ENCODE peak calls at places on chromosomes 12 and 14, in four cellular contexts. L is HepG2, A is HEK293T, I is WTC11. B is an unnamed sample.

GRCh38 chr12:2239376-2240010 is 186.7 kb downstream of the CACNA1C start:
- DNase-seq in L (no peak), A (no peak), I (no peak), B (no peak)

GRCh38 chr12:24447678-24448077 is 498.2 kb upstream of the SOX5 start:
- DNase-seq in L (no peak), A (no peak), I (no peak), B (no peak)

GRCh38 chr14:93008381-93008780 is 85.4 kb downstream of the CHGA start:
- DNase-seq in L (no peak), A (no peak), I (no peak), B (peak)

GRCh38 chr14:100880271-100881101 is 23.0 kb downstream of the RTL1 start:
- DNase-seq in L (no peak), A (no peak), I (no peak), B (no peak)

GRCh38 chr14:78143489-78144145 is 26.6 kb upstream of the NRXN3 start:
- DNase-seq in L (no peak), A (no peak), I (no peak), B (peak)

GRCh38 chr14:90541076-90541634 is 144.3 kb downstream of the CALM1 start:
- DNase-seq in L (no peak), A (no peak), I (no peak), B (no peak)

GRCh38 chr12:105930612-105931011 is 208.1 kb downstream of the NUAK1 start:
- DNase-seq in L (no peak), A (no peak), I (no peak), B (no peak)

GRCh38 chr12:100927825-100928224 is 133.2 kb downstream of the ANO4 start:
- DNase-seq in L (no peak), A (no peak), I (no peak), B (no peak)

GRCh38 chr12:71128191-71128590 is 29.6 kb downstream of the TSPAN8 start:
- DNase-seq in L (no peak), A (no peak), I (no peak), B (no peak)

GRCh38 chr12:93402333-93403311 is 24.9 kb downstream of the NUDT4 start:
- DNase-seq in L (no peak), A (no peak), I (no peak), B (no peak)

GRCh38 chr14:28630100-28630499 is 136.5 kb upstream of the FOXG1 start:
- DNase-seq in L (no peak), A (no peak), I (no peak), B (no peak)

GRCh38 chr12:98533723-98534251 is 18.4 kb downstream of the TMPO start:
- DNase-seq in L (peak), A (no peak), I (no peak), B (no peak)

GRCh38 chr12:71755146-71755892 is 656 bp downstream of the RAB21 start:
- DNase-seq in L (peak), A (peak), I (no peak), B (no peak)

GRCh38 chr12:120528861-120529525 is at the start of gene COQ5:
- DNase-seq in L (peak), A (peak), I (peak), B (peak)

GRCh38 chr12:132056320-132056719 is 87.8 kb downstream of the DDX51 start:
- DNase-seq in L (no peak), A (no peak), I (no peak), B (no peak)

GRCh38 chr14:51917186-51917585 is 56.8 kb downstream of the GNG2 start:
- DNase-seq in L (no peak), A (no peak), I (no peak), B (no peak)

GRCh38 chr14:75454963-75455546 is 27.2 kb downstream of the JDP2 start:
- DNase-seq in L (peak), A (no peak), I (no peak), B (no peak)

GRCh38 chr14:37376944-37377609 is 179.3 kb downstream of the MIPOL1 start:
- DNase-seq in L (no peak), A (no peak), I (no peak), B (no peak)

GRCh38 chr12:70756791-70757190 is 119.6 kb upstream of the PTPRB start:
- DNase-seq in L (no peak), A (no peak), I (no peak), B (peak)

GRCh38 chr14:52950898-52951729 is at the start of gene FERMT2:
- DNase-seq in L (peak), A (peak), I (peak), B (peak)

GRCh38 chr14:52949249-52949648 is 1.6 kb downstream of the FERMT2 start:
- DNase-seq in L (no peak), A (no peak), I (no peak), B (no peak)

GRCh38 chr14:52950410-52950897 is 396 bp downstream of the FERMT2 start:
- DNase-seq in L (peak), A (peak), I (peak), B (peak)

GRCh38 chr14:52948836-52949235 is 2.0 kb downstream of the FERMT2 start:
- DNase-seq in L (no peak), A (no peak), I (no peak), B (no peak)

GRCh38 chr14:52949711-52950409 is 990 bp downstream of the FERMT2 start:
- DNase-seq in L (peak), A (peak), I (no peak), B (no peak)
- TF ChIP-seq ELF4 in L (no peak), A (no peak), I (no peak), B (no peak)

DNA sequence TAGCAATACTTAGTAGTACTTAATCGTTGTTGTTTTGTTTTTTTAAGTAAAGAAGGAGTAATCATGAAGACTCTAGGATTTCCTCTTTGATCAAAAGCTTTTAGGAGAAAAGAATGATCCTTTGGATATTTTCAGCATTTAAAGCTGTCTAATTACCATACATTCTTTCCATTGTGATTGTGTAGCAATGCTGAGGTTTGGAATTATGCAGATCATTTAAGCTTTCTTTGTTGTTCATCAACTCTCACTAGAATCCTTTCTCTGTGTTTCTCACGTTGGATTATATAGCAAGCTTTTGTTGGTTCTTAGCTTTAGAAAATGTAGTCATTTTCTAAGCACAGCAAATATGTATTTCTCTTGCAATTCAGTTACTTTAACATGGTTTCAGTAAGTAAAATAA is 25.8 kb downstream of the CCDC91 start:
- DNase-seq in L (no peak), A (no peak), I (no peak), B (no peak)
- TF ChIP-seq ELF4 in L (no peak), A (no peak), I (no peak), B (no peak)

DNA sequence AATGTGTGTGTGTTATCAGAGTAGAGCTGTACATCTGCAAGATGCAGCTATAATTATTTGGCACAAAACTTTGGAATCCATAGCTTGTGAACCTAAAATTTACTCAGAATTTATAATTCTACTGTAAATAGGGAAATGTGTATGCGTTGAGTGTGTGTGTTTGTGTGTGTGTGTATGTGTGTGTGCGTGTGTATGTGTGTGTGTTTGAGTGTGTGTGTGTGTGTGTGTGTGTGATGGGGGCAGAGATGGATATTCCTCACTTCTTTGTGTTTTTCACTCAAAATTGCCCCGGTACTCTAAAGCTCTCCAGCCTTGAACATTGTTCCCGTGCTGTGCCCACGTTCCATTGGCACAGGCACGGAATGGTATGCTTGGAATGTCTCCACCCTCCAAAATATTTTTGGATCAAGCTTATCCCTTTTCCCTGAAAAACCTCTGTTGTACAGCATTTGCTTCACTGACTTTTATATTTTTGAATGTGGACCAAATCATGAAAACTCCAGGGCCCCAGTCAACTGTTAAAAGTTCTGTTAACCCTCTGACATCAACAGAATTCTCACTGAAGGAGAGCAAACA is 150.3 kb upstream of the BMP4 start:
- DNase-seq in L (peak), A (no peak), I (no peak), B (no peak)
- TF ChIP-seq ELF4 in L (no peak), A (no peak), I (no peak), B (no peak)

GRCh38 chr12:49933793-49934192 is 16.7 kb upstream of the AQP2 start:
- DNase-seq in L (no peak), A (no peak), I (no peak), B (no peak)
- TF ChIP-seq ELF4 in L (no peak), A (no peak), I (no peak), B (no peak)

GRCh38 chr14:102779574-102780315 is 2.5 kb downstream of the TRAF3 start:
- DNase-seq in L (no peak), A (no peak), I (no peak), B (no peak)

GRCh38 chr14:102781063-102781462 is 3.8 kb downstream of the TRAF3 start:
- DNase-seq in L (no peak), A (no peak), I (no peak), B (no peak)

GRCh38 chr14:102776761-102777710 is at the start of gene TRAF3:
- DNase-seq in L (no peak), A (peak), I (peak), B (peak)

GRCh38 chr14:102777711-102778615 is 714 bp downstream of the TRAF3 start:
- DNase-seq in L (no peak), A (no peak), I (no peak), B (peak)

DNA sequence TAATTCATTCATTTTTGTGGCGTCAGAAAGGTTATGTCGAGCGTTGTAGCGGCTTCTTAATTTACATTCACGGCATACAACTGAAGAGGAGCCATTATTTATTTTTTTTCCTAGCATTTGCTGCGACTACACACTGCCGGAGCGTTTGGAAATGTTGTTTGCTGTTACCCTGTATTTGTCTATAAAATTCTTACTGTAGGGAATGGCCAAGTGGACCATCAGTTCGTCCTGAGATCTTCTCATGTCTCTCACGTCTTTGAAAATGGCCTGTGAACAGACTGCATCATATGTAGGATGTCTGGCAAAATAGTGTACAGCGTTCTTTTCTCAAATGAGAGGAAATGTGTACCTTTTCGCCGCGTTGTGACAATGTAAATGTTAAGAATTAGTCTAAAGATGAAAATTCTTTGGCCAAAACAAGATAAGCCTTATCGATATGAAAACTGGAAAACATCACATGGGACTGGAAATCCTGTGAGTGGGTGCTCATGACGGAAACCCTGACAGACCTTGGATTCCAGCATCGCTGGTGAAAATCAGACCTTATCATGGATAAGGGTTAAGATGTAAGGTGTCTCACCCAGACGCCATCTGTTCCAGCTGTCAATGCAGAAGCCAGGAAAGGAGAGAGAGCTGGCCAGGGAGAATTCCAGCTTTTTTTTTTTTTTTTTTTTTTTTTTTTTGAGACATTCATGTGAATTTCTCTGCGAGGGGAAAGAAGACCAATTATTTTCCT is 1.5 kb downstream of the TRAF3 start:
- DNase-seq in L (no peak), A (no peak), I (no peak), B (peak)
- TF ChIP-seq ELF4 in L (no peak), A (no peak), I (no peak), B (no peak)

GRCh38 chr12:3686463-3686862 is 66.4 kb downstream of the CRACR2A start:
- DNase-seq in L (no peak), A (no peak), I (no peak), B (no peak)

GRCh38 chr12:3684449-3685051 is 68.4 kb downstream of the CRACR2A start:
- DNase-seq in L (no peak), A (no peak), I (no peak), B (no peak)

GRCh38 chr12:3683670-3684069 is 69.2 kb downstream of the CRACR2A start:
- DNase-seq in L (no peak), A (no peak), I (no peak), B (peak)

GRCh38 chr12:3681595-3681921 is 71.4 kb downstream of the CRACR2A start:
- DNase-seq in L (no peak), A (no peak), I (no peak), B (no peak)

DNA sequence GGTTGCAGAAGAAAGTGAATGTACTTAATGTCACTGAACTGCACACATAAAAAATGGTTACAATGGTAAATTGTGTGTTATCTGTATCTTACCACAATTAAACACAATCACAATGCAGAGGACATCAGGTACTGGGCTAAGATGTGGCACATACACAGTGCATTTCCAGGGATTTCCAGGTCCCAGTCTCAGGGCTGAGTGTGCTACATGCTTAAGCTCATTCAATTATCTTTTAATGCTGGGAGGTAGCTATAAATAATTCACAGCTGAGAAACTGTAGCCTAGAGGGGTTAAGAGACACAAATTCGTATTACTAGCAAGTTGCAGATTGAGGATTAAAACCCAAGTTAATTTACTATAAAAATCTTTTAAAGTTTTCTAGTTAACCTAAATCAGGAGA is 67.1 kb downstream of the CRACR2A start:
- DNase-seq in L (no peak), A (no peak), I (no peak), B (no peak)
- TF ChIP-seq ELF4 in L (no peak), A (no peak), I (no peak), B (no peak)

GRCh38 chr12:52310622-52311281 is 10.4 kb downstream of the KRT83 start:
- DNase-seq in L (no peak), A (no peak), I (no peak), B (no peak)

GRCh38 chr12:52312086-52312485 is 9.1 kb downstream of the KRT83 start:
- DNase-seq in L (no peak), A (no peak), I (no peak), B (no peak)

GRCh38 chr12:52308807-52309425 is 12.3 kb downstream of the KRT83 start:
- DNase-seq in L (no peak), A (no peak), I (no peak), B (no peak)

GRCh38 chr12:52313461-52313860 is 7.7 kb downstream of the KRT83 start:
- DNase-seq in L (no peak), A (no peak), I (no peak), B (no peak)

DNA sequence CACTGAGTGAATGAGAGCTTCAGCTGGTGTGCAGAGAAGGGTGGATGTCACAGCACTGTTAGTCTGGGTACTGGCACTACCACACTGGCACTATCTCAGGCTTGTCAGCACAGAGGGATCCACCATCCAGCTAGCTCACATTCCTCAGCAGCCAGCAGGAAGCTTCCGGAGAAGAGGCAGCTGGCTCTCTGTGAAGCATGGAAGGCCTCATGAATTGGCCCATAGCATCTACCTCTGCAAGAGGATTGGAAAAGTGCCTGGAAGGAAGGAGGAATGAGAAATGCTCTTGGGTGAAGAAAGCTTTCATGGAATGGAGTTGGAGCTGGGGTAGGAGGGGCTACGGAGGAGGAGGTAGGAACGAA is 9.9 kb downstream of the KRT83 start:
- DNase-seq in L (no peak), A (no peak), I (no peak), B (no peak)
- TF ChIP-seq ELF4 in L (no peak), A (no peak), I (no peak), B (no peak)

GRCh38 chr14:104146651-104147345 is 8.4 kb downstream of the KIF26A start:
- DNase-seq in L (no peak), A (no peak), I (peak), B (no peak)
- TF ChIP-seq ELF4 in L (no peak), A (no peak), I (no peak), B (no peak)

GRCh38 chr12:108446766-108447165 is 68.3 kb upstream of the FICD start:
- DNase-seq in L (no peak), A (no peak), I (no peak), B (no peak)
- TF ChIP-seq ELF4 in L (no peak), A (no peak), I (no peak), B (no peak)

GRCh38 chr14:22276913-22277816 is 311.9 kb downstream of the DAD1 start:
- DNase-seq in L (peak), A (peak), I (no peak), B (peak)
- TF ChIP-seq ELF4 in L (no peak), A (no peak), I (no peak), B (no peak)